ENCODE peak calls at places on chromosomes 1 and 21, in six cellular contexts. T is GM20000, H is nephron progenitor cell, K is fibroblast of mammary gland, B is SK-N-SH, M is mammary epithelial cell. R is an unnamed sample.

GRCh38 chr1:94322696-94323095 is 85.3 kb upstream of the ARHGAP29 start:
- DNase-seq in T (no peak), H (no peak), K (peak; percentile 62), B (no peak), M (peak; percentile 62), R (no peak)

GRCh38 chr1:184576822-184577790 is 177.6 kb downstream of the EDEM3 start:
- DNase-seq in T (no peak), H (no peak), K (no peak), B (no peak), M (no peak), R (no peak)

GRCh38 chr1:151547119-151547899 is 7.2 kb downstream of the TUFT1 start:
- DNase-seq in T (no peak), H (peak; percentile 33), K (peak; percentile 80), B (no peak), M (peak; percentile 93), R (no peak)

GRCh38 chr1:107940178-107940577 is 24.8 kb downstream of the VAV3 start:
- DNase-seq in T (no peak), H (no peak), K (no peak), B (no peak), M (no peak), R (no peak)

GRCh38 chr1:179017383-179018326 is 8.0 kb upstream of the FAM20B start:
- DNase-seq in T (no peak), H (no peak), K (peak; percentile 61), B (no peak), M (peak; percentile 68), R (no peak)

GRCh38 chr1:30249446-30250337 is 473.7 kb downstream of the MATN1 start:
- DNase-seq in T (no peak), H (no peak), K (no peak), B (no peak), M (no peak), R (no peak)

GRCh38 chr1:152398812-152399698 is 15.0 kb downstream of the CRNN start:
- DNase-seq in T (peak; percentile 22), H (no peak), K (peak; percentile 10), B (no peak), M (peak; percentile 59), R (peak; percentile 31)

GRCh38 chr1:113742515-113742914 is 16.8 kb downstream of the PHTF1 start:
- DNase-seq in T (no peak), H (no peak), K (no peak), B (no peak), M (no peak), R (no peak)

GRCh38 chr21:42315296-42315891 is at the start of gene TFF3:
- DNase-seq in T (no peak), H (peak; percentile 50), K (no peak), B (no peak), M (no peak), R (no peak)

GRCh38 chr1:1307261-1307907 is 346 bp downstream of the ACAP3 start:
- DNase-seq in T (no peak), H (no peak), K (no peak), B (no peak), M (no peak), R (no peak)

GRCh38 chr1:1308756-1309524 is 543 bp downstream of the PUSL1 start:
- DNase-seq in T (peak; percentile 67), H (peak; percentile 49), K (no peak), B (peak; percentile 71), M (peak; percentile 39), R (peak; percentile 20)

GRCh38 chr1:1306661-1307260 is 969 bp downstream of the ACAP3 start:
- DNase-seq in T (no peak), H (no peak), K (no peak), B (no peak), M (no peak), R (peak; percentile 20)

GRCh38 chr1:1309525-1310385 is 1.4 kb downstream of the PUSL1 start:
- DNase-seq in T (no peak), H (no peak), K (no peak), B (no peak), M (no peak), R (no peak)

DNA sequence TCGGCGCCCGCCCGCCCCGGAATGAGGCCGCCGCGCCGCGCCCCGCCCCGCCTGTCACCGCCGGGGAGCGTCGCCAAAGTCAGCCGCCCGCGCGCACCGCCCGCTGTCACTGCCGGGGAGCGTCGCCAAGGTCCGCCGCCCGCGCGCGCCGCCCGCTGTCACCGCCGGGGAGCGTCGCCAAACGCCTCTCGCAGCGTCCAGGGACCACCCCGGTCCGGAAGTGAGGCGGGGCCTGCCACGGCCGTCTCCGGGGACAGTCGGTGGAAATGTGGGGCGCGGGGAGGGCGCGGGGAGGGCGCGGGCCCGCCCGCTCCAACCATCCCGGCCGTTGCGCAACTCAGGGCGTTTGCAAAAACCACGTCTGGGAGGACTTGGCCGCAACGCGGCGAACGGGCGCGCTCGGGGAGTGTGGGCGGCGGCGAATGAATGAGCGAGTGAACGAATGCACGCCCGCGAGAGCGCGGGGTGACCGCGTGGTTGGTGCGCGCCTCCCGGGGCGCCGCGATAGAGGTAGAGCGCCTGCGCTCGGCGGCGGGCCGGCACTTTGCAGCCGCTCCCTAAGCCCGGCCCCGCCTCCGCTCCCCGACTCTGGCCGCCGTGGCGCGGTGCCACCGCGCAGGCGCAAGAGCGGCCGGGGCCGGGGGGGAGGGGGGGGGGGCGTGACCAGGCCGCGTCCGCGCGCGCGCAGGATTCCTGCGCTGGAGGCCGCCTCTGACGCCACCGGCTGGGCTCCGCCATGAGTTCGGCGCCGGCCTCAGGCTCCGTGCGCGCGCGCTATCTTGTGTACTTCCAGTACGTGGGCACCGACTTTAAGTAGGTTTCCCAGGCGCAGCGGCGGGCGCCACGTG is at the start of the genes ACAP3 and PUSL1:
- DNase-seq in T (peak; percentile 100), H (peak; percentile 86), K (peak; percentile 94), B (peak; percentile 98), M (peak; percentile 94), R (peak; percentile 90)
- TF ChIP-seq CTCF in T (no peak), H (no peak), K (no peak), B (peak; percentile 6), M (no peak), R (no peak)

DNA sequence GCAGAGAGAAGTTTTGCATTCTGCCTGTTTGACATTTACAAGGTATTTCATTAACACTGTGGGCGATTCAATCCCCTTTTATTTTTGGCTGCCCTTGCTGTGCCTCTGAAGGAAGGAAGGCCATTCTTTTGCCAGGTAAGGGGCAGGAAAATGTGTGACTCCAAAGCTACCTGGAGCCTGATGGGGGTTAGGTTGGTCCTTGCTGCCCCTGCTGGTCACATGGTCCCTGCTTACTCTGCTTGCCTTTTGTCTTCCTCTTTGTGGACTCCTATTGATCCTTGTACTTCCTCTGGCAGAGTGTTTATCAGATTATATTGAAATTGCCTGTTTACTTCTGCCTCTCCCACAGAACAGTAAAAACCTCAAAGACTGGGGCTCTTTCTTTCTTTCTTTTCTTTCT is 65.7 kb downstream of the ST6GALNAC3 start:
- DNase-seq in T (no peak), H (no peak), K (no peak), B (no peak), M (no peak), R (no peak)
- TF ChIP-seq CTCF in T (no peak), H (peak; percentile 12), K (no peak), B (peak; percentile 24), M (no peak), R (no peak)

DNA sequence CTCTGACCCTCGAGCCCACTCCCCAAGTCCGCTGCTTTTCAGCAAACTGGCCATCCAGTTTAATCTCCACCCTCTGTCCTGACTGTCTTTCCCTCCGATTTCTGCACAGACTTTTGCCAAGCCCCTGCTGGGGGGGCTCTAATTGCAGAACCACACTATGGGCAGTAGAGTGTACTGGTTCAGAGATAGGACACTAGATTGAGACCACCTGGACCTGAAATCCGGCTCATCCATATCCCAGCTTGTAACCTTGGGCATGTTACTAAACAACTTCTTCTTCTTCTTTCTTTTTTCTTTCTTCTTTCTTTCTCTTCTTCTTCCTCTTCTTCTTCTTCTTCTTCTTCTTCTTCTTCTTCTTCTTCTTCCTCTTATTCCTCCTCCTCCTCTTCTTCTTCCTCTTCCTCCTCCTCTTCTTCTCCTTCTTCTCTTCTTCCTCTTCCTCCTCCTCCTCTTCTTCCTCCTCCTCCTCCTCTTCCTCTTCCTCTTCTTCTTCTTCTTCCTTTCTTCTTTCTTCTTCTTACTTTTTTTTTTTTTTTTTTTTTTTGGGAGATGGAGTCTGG is 7.7 kb downstream of the LRRC71 start:
- DNase-seq in T (no peak), H (no peak), K (no peak), B (no peak), M (no peak), R (no peak)
- TF ChIP-seq CTCF in T (no peak), H (peak; percentile 7), K (no peak), B (peak; percentile 17), M (no peak), R (no peak)

GRCh38 chr1:226870323-226871046 is at the start of gene PSEN2:
- DNase-seq in T (peak; percentile 91), H (peak; percentile 78), K (peak; percentile 33), B (peak; percentile 92), M (peak; percentile 49), R (peak; percentile 60)
- TF ChIP-seq CTCF in T (no peak), H (no peak), K (no peak), B (no peak), M (peak; percentile 25), R (no peak)

DNA sequence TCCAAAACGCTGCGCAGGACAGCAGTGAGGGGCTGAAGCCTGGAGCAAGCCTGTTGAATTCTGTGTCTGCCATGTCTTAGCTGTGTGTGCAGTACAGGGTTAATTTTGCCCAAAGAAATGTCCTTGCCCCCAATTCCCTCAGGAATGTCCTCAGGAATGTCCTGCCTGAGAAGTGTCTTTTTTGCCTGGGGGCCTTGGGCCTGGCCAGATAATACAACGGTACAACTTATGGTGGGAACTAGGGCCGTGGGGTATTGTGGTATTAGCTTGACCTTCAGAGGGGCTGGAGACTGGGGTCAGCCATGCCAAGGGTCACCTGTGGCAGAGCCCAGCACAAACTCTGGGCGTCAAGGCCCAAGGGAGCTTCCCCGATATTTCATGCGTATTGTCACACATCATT is 107.7 kb downstream of the AJAP1 start:
- DNase-seq in T (no peak), H (no peak), K (no peak), B (no peak), M (no peak), R (no peak)
- TF ChIP-seq CTCF in T (no peak), H (no peak), K (no peak), B (no peak), M (no peak), R (no peak)

GRCh38 chr1:21946836-21947587 is 9.9 kb upstream of the HSPG2 start:
- DNase-seq in T (no peak), H (no peak), K (no peak), B (no peak), M (no peak), R (no peak)
- TF ChIP-seq CTCF in T (no peak), H (no peak), K (no peak), B (no peak), M (no peak), R (no peak)

GRCh38 chr1:60699304-60699703 is 383.1 kb upstream of the NFIA start:
- DNase-seq in T (no peak), H (no peak), K (peak; percentile 1), B (no peak), M (no peak), R (no peak)
- TF ChIP-seq CTCF in T (no peak), H (no peak), K (no peak), B (no peak), M (no peak), R (no peak)